ENCODE peak calls at places on chromosomes 13 and 19, in ten cellular contexts. A, P, E, R, X, F, I, U, J and Y are unnamed samples.

GRCh38 chr19:1076951-1077350 is 10.0 kb downstream of the ARHGAP45 start:
- DNase-seq in A (peak), P (peak), E (no peak), R (no peak), X (no peak), F (no peak), I (peak), U (peak), J (peak), Y (peak)

GRCh38 chr19:31392514-31392913 is 43.3 kb upstream of the TSHZ3 start:
- DNase-seq in A (no peak), P (no peak), E (no peak), R (no peak), X (no peak), F (no peak), I (no peak), U (no peak), J (no peak), Y (no peak)

GRCh38 chr19:35257113-35257461 is 8.3 kb downstream of the LSR start:
- DNase-seq in A (no peak), P (no peak), E (no peak), R (peak), X (no peak), F (no peak), I (no peak), U (no peak), J (no peak), Y (no peak)

GRCh38 chr13:31638577-31638976 is 100.7 kb upstream of the RXFP2 start:
- DNase-seq in A (no peak), P (no peak), E (no peak), R (no peak), X (peak), F (no peak), I (no peak), U (no peak), J (no peak), Y (no peak)

GRCh38 chr13:42022796-42023493 is 25.5 kb upstream of the DGKH start:
- DNase-seq in A (no peak), P (no peak), E (no peak), R (no peak), X (peak), F (no peak), I (no peak), U (no peak), J (no peak), Y (no peak)

GRCh38 chr19:2634960-2635359 is 67.5 kb downstream of the GNG7 start:
- DNase-seq in A (no peak), P (no peak), E (no peak), R (no peak), X (no peak), F (no peak), I (no peak), U (no peak), J (no peak), Y (no peak)

GRCh38 chr13:104024416-104025170 is 958.4 kb upstream of the SLC10A2 start:
- DNase-seq in A (no peak), P (no peak), E (no peak), R (no peak), X (peak), F (no peak), I (no peak), U (no peak), J (no peak), Y (no peak)

GRCh38 chr13:90701264-90701663 is 646.2 kb upstream of the MIR17HG start:
- DNase-seq in A (no peak), P (no peak), E (no peak), R (no peak), X (no peak), F (no peak), I (no peak), U (no peak), J (no peak), Y (no peak)

GRCh38 chr13:104823071-104823470 is 1712.4 kb downstream of the EFNB2 start:
- DNase-seq in A (no peak), P (no peak), E (no peak), R (no peak), X (no peak), F (no peak), I (no peak), U (no peak), J (no peak), Y (no peak)

GRCh38 chr13:91904597-91904996 is 506.2 kb downstream of the GPC5 start:
- DNase-seq in A (no peak), P (no peak), E (no peak), R (no peak), X (peak), F (no peak), I (no peak), U (no peak), J (no peak), Y (no peak)

GRCh38 chr19:52961981-52962380 is 700 bp downstream of the ZNF816 start:
- DNase-seq in A (no peak), P (no peak), E (no peak), R (no peak), X (no peak), F (no peak), I (no peak), U (no peak), J (no peak), Y (no peak)

GRCh38 chr19:56261145-56261544 is 11.4 kb upstream of the EDDM13 start:
- DNase-seq in A (no peak), P (no peak), E (no peak), R (no peak), X (no peak), F (no peak), I (no peak), U (no peak), J (no peak), Y (no peak)

GRCh38 chr13:40207110-40207478 is 459.3 kb downstream of the FOXO1 start:
- DNase-seq in A (peak), P (no peak), E (no peak), R (no peak), X (no peak), F (no peak), I (no peak), U (no peak), J (no peak), Y (no peak)

GRCh38 chr19:11346104-11346940 is at the start of the genes CCDC159 and TMEM205:
- DNase-seq in A (peak), P (peak), E (peak), R (peak), X (peak), F (peak), I (peak), U (peak), J (peak), Y (peak)

GRCh38 chr19:8334458-8335342 is 8.4 kb downstream of the KANK3 start:
- DNase-seq in A (peak), P (no peak), E (no peak), R (peak), X (peak), F (no peak), I (no peak), U (peak), J (peak), Y (peak)

GRCh38 chr13:29909975-29910674 is 59.7 kb upstream of the UBL3 start:
- DNase-seq in A (no peak), P (no peak), E (no peak), R (no peak), X (peak), F (no peak), I (no peak), U (no peak), J (no peak), Y (no peak)